ENCODE peak calls at places on chromosomes 7 and 10, in ten cellular contexts. One of them, this sample, is unnamed.

GRCh38 chr7:95736635-95737034 is 35.7 kb upstream of the DYNC1I1 start:
- DNase-seq in GM23338: no peak
- DNase-seq in AG20443: no peak
- DNase-seq in K562: no peak
- DNase-seq in Daoy: no peak
- DNase-seq in head of caudate nucleus: no peak
- DNase-seq in suprapubic skin: no peak
- DNase-seq in midbrain: no peak
- DNase-seq in NCI-H524 treated with DMSO at 0.1 percent for 48 hours: no peak
- DNase-seq in substantia nigra: no peak
- DNase-seq in this sample: no peak

GRCh38 chr10:100006241-100006886 is 3.4 kb downstream of the DNMBP start:
- DNase-seq in AG20443: peak
- DNase-seq in K562: peak
- DNase-seq in GM23338: no peak
- DNase-seq in midbrain: no peak
- DNase-seq in substantia nigra: no peak
- DNase-seq in Daoy: peak
- DNase-seq in NCI-H524 treated with DMSO at 0.1 percent for 48 hours: no peak
- DNase-seq in head of caudate nucleus: no peak
- DNase-seq in suprapubic skin: no peak
- DNase-seq in this sample: no peak

GRCh38 chr10:25388188-25388861 is 213.5 kb downstream of the GPR158 start:
- DNase-seq in AG20443: no peak
- DNase-seq in suprapubic skin: no peak
- DNase-seq in head of caudate nucleus: no peak
- DNase-seq in K562: no peak
- DNase-seq in midbrain: no peak
- DNase-seq in NCI-H524 treated with DMSO at 0.1 percent for 48 hours: no peak
- DNase-seq in substantia nigra: no peak
- DNase-seq in GM23338: no peak
- DNase-seq in Daoy: no peak
- DNase-seq in this sample: no peak

GRCh38 chr7:95412075-95412474 is 15.9 kb upstream of the PON3 start:
- DNase-seq in suprapubic skin: no peak
- DNase-seq in AG20443: no peak
- DNase-seq in head of caudate nucleus: no peak
- DNase-seq in NCI-H524 treated with DMSO at 0.1 percent for 48 hours: no peak
- DNase-seq in substantia nigra: no peak
- DNase-seq in midbrain: no peak
- DNase-seq in Daoy: no peak
- DNase-seq in GM23338: no peak
- DNase-seq in K562: no peak
- DNase-seq in this sample: no peak

GRCh38 chr7:112202819-112203218 is 3.4 kb downstream of the DOCK4 start:
- DNase-seq in NCI-H524 treated with DMSO at 0.1 percent for 48 hours: no peak
- DNase-seq in head of caudate nucleus: no peak
- DNase-seq in AG20443: no peak
- DNase-seq in suprapubic skin: no peak
- DNase-seq in substantia nigra: no peak
- DNase-seq in Daoy: peak
- DNase-seq in K562: peak
- DNase-seq in midbrain: no peak
- DNase-seq in GM23338: no peak
- DNase-seq in this sample: no peak

GRCh38 chr10:132839061-132839460 is 53.1 kb upstream of the NKX6-2 start:
- DNase-seq in Daoy: no peak
- DNase-seq in GM23338: no peak
- DNase-seq in substantia nigra: no peak
- DNase-seq in NCI-H524 treated with DMSO at 0.1 percent for 48 hours: no peak
- DNase-seq in AG20443: no peak
- DNase-seq in suprapubic skin: peak
- DNase-seq in K562: no peak
- DNase-seq in midbrain: no peak
- DNase-seq in head of caudate nucleus: no peak
- DNase-seq in this sample: no peak

GRCh38 chr10:57716884-57717283 is 550.8 kb downstream of the IPMK start:
- DNase-seq in GM23338: peak
- DNase-seq in Daoy: no peak
- DNase-seq in K562: no peak
- DNase-seq in AG20443: peak
- DNase-seq in suprapubic skin: no peak
- DNase-seq in substantia nigra: no peak
- DNase-seq in midbrain: peak
- DNase-seq in head of caudate nucleus: no peak
- DNase-seq in NCI-H524 treated with DMSO at 0.1 percent for 48 hours: no peak
- DNase-seq in this sample: no peak

GRCh38 chr10:113053881-113054280 is 103.8 kb downstream of the TCF7L2 start:
- DNase-seq in Daoy: peak
- DNase-seq in K562: no peak
- DNase-seq in AG20443: no peak
- DNase-seq in midbrain: no peak
- DNase-seq in NCI-H524 treated with DMSO at 0.1 percent for 48 hours: no peak
- DNase-seq in substantia nigra: no peak
- DNase-seq in GM23338: peak
- DNase-seq in suprapubic skin: no peak
- DNase-seq in head of caudate nucleus: no peak
- DNase-seq in this sample: no peak

GRCh38 chr7:106895246-106895864 is 30.3 kb downstream of the PIK3CG start:
- DNase-seq in GM23338: no peak
- DNase-seq in NCI-H524 treated with DMSO at 0.1 percent for 48 hours: no peak
- DNase-seq in K562: no peak
- DNase-seq in suprapubic skin: no peak
- DNase-seq in AG20443: no peak
- DNase-seq in midbrain: no peak
- DNase-seq in Daoy: no peak
- DNase-seq in substantia nigra: no peak
- DNase-seq in head of caudate nucleus: no peak
- DNase-seq in this sample: no peak

GRCh38 chr10:85682621-85683020 is 684.0 kb downstream of the GRID1 start:
- DNase-seq in NCI-H524 treated with DMSO at 0.1 percent for 48 hours: no peak
- DNase-seq in GM23338: no peak
- DNase-seq in head of caudate nucleus: no peak
- DNase-seq in K562: no peak
- DNase-seq in AG20443: no peak
- DNase-seq in substantia nigra: no peak
- DNase-seq in suprapubic skin: no peak
- DNase-seq in midbrain: no peak
- DNase-seq in Daoy: no peak
- DNase-seq in this sample: no peak

GRCh38 chr7:52507546-52507945 is 527.9 kb upstream of the POM121L12 start:
- DNase-seq in AG20443: no peak
- DNase-seq in suprapubic skin: no peak
- DNase-seq in head of caudate nucleus: no peak
- DNase-seq in substantia nigra: no peak
- DNase-seq in Daoy: no peak
- DNase-seq in K562: no peak
- DNase-seq in NCI-H524 treated with DMSO at 0.1 percent for 48 hours: no peak
- DNase-seq in GM23338: no peak
- DNase-seq in midbrain: no peak
- DNase-seq in this sample: no peak

GRCh38 chr10:110360857-110361474 is 56.2 kb upstream of the SMNDC1 start:
- DNase-seq in suprapubic skin: no peak
- DNase-seq in midbrain: no peak
- DNase-seq in head of caudate nucleus: no peak
- DNase-seq in NCI-H524 treated with DMSO at 0.1 percent for 48 hours: no peak
- DNase-seq in substantia nigra: no peak
- DNase-seq in GM23338: peak
- DNase-seq in AG20443: no peak
- DNase-seq in K562: no peak
- DNase-seq in Daoy: peak
- DNase-seq in this sample: no peak

GRCh38 chr10:58752665-58753064 is 240.0 kb downstream of the BICC1 start:
- DNase-seq in suprapubic skin: no peak
- DNase-seq in Daoy: no peak
- DNase-seq in midbrain: no peak
- DNase-seq in head of caudate nucleus: no peak
- DNase-seq in K562: no peak
- DNase-seq in GM23338: no peak
- DNase-seq in AG20443: no peak
- DNase-seq in substantia nigra: no peak
- DNase-seq in NCI-H524 treated with DMSO at 0.1 percent for 48 hours: no peak
- DNase-seq in this sample: no peak

GRCh38 chr10:19498348-19499290 is 317.6 kb upstream of the PLXDC2 start:
- DNase-seq in midbrain: no peak
- DNase-seq in GM23338: no peak
- DNase-seq in head of caudate nucleus: no peak
- DNase-seq in suprapubic skin: no peak
- DNase-seq in AG20443: no peak
- DNase-seq in substantia nigra: no peak
- DNase-seq in NCI-H524 treated with DMSO at 0.1 percent for 48 hours: no peak
- DNase-seq in Daoy: no peak
- DNase-seq in K562: no peak
- DNase-seq in this sample: no peak

GRCh38 chr7:23114854-23115253 is 9.3 kb downstream of the KLHL7 start:
- DNase-seq in K562: no peak
- DNase-seq in AG20443: peak
- DNase-seq in suprapubic skin: no peak
- DNase-seq in head of caudate nucleus: no peak
- DNase-seq in midbrain: no peak
- DNase-seq in Daoy: no peak
- DNase-seq in substantia nigra: no peak
- DNase-seq in NCI-H524 treated with DMSO at 0.1 percent for 48 hours: no peak
- DNase-seq in GM23338: no peak
- DNase-seq in this sample: no peak

GRCh38 chr7:37220664-37221063 is 228.0 kb downstream of the ELMO1 start:
- DNase-seq in Daoy: no peak
- DNase-seq in K562: no peak
- DNase-seq in head of caudate nucleus: no peak
- DNase-seq in midbrain: no peak
- DNase-seq in GM23338: no peak
- DNase-seq in substantia nigra: no peak
- DNase-seq in AG20443: no peak
- DNase-seq in NCI-H524 treated with DMSO at 0.1 percent for 48 hours: no peak
- DNase-seq in suprapubic skin: no peak
- DNase-seq in this sample: no peak

GRCh38 chr10:1255166-1255565 is 199.0 kb downstream of the WDR37 start:
- DNase-seq in substantia nigra: no peak
- DNase-seq in K562: no peak
- DNase-seq in head of caudate nucleus: peak
- DNase-seq in GM23338: no peak
- DNase-seq in Daoy: peak
- DNase-seq in NCI-H524 treated with DMSO at 0.1 percent for 48 hours: no peak
- DNase-seq in AG20443: no peak
- DNase-seq in midbrain: peak
- DNase-seq in suprapubic skin: no peak
- DNase-seq in this sample: no peak

GRCh38 chr7:121081327-121081936 is 92.9 kb downstream of the CPED1 start:
- DNase-seq in substantia nigra: no peak
- DNase-seq in suprapubic skin: no peak
- DNase-seq in NCI-H524 treated with DMSO at 0.1 percent for 48 hours: no peak
- DNase-seq in K562: peak
- DNase-seq in midbrain: peak
- DNase-seq in Daoy: peak
- DNase-seq in head of caudate nucleus: no peak
- DNase-seq in GM23338: peak
- DNase-seq in AG20443: peak
- DNase-seq in this sample: no peak

GRCh38 chr10:4141471-4141870 is 356.5 kb upstream of the KLF6 start:
- DNase-seq in Daoy: no peak
- DNase-seq in suprapubic skin: no peak
- DNase-seq in AG20443: peak
- DNase-seq in K562: no peak
- DNase-seq in substantia nigra: no peak
- DNase-seq in GM23338: peak
- DNase-seq in head of caudate nucleus: no peak
- DNase-seq in midbrain: no peak
- DNase-seq in NCI-H524 treated with DMSO at 0.1 percent for 48 hours: no peak
- DNase-seq in this sample: no peak

GRCh38 chr7:100584677-100585510 is 1.0 kb downstream of the LRCH4 start:
- DNase-seq in suprapubic skin: peak
- DNase-seq in GM23338: peak
- DNase-seq in K562: peak
- DNase-seq in substantia nigra: no peak
- DNase-seq in AG20443: peak
- DNase-seq in midbrain: no peak
- DNase-seq in head of caudate nucleus: no peak
- DNase-seq in Daoy: peak
- DNase-seq in NCI-H524 treated with DMSO at 0.1 percent for 48 hours: no peak
- DNase-seq in this sample: no peak

GRCh38 chr7:44325811-44326241 is 432 bp upstream of the CAMK2B start:
- DNase-seq in suprapubic skin: no peak
- DNase-seq in GM23338: peak
- DNase-seq in substantia nigra: no peak
- DNase-seq in head of caudate nucleus: no peak
- DNase-seq in Daoy: peak
- DNase-seq in NCI-H524 treated with DMSO at 0.1 percent for 48 hours: peak
- DNase-seq in midbrain: no peak
- DNase-seq in K562: no peak
- DNase-seq in AG20443: no peak
- DNase-seq in this sample: no peak

GRCh38 chr10:86368046-86368445 is 1.5 kb upstream of the GRID1 start:
- DNase-seq in Daoy: no peak
- DNase-seq in head of caudate nucleus: no peak
- DNase-seq in AG20443: no peak
- DNase-seq in K562: no peak
- DNase-seq in substantia nigra: no peak
- DNase-seq in suprapubic skin: peak
- DNase-seq in GM23338: no peak
- DNase-seq in midbrain: no peak
- DNase-seq in NCI-H524 treated with DMSO at 0.1 percent for 48 hours: no peak
- DNase-seq in this sample: no peak

GRCh38 chr7:130894146-130895005 is 160.4 kb upstream of the KLF14 start:
- DNase-seq in midbrain: no peak
- DNase-seq in Daoy: peak
- DNase-seq in substantia nigra: no peak
- DNase-seq in suprapubic skin: peak
- DNase-seq in AG20443: peak
- DNase-seq in head of caudate nucleus: peak
- DNase-seq in GM23338: no peak
- DNase-seq in NCI-H524 treated with DMSO at 0.1 percent for 48 hours: no peak
- DNase-seq in K562: peak
- DNase-seq in this sample: no peak

GRCh38 chr7:137953692-137954470 is 48.0 kb downstream of the CREB3L2 start:
- DNase-seq in AG20443: peak
- DNase-seq in substantia nigra: no peak
- DNase-seq in suprapubic skin: no peak
- DNase-seq in NCI-H524 treated with DMSO at 0.1 percent for 48 hours: peak
- DNase-seq in Daoy: peak
- DNase-seq in GM23338: peak
- DNase-seq in K562: no peak
- DNase-seq in midbrain: no peak
- DNase-seq in head of caudate nucleus: no peak
- DNase-seq in this sample: no peak

GRCh38 chr7:26777383-26777782 is 87.0 kb downstream of the SKAP2 start:
- DNase-seq in Daoy: no peak
- DNase-seq in AG20443: no peak
- DNase-seq in suprapubic skin: no peak
- DNase-seq in K562: no peak
- DNase-seq in NCI-H524 treated with DMSO at 0.1 percent for 48 hours: no peak
- DNase-seq in substantia nigra: no peak
- DNase-seq in head of caudate nucleus: no peak
- DNase-seq in GM23338: peak
- DNase-seq in midbrain: no peak
- DNase-seq in this sample: no peak

GRCh38 chr7:3300221-3300650 is 816 bp upstream of the SDK1 start:
- DNase-seq in NCI-H524 treated with DMSO at 0.1 percent for 48 hours: no peak
- DNase-seq in AG20443: no peak
- DNase-seq in GM23338: peak
- DNase-seq in head of caudate nucleus: no peak
- DNase-seq in suprapubic skin: peak
- DNase-seq in midbrain: no peak
- DNase-seq in K562: no peak
- DNase-seq in Daoy: peak
- DNase-seq in substantia nigra: no peak
- DNase-seq in this sample: no peak

GRCh38 chr7:30251708-30252329 is 32.6 kb upstream of the ZNRF2 start:
- DNase-seq in Daoy: no peak
- DNase-seq in AG20443: no peak
- DNase-seq in NCI-H524 treated with DMSO at 0.1 percent for 48 hours: no peak
- DNase-seq in suprapubic skin: no peak
- DNase-seq in head of caudate nucleus: no peak
- DNase-seq in midbrain: no peak
- DNase-seq in substantia nigra: no peak
- DNase-seq in K562: peak
- DNase-seq in GM23338: no peak
- DNase-seq in this sample: no peak

GRCh38 chr7:152672626-152673025 is 3.3 kb downstream of the XRCC2 start:
- DNase-seq in NCI-H524 treated with DMSO at 0.1 percent for 48 hours: no peak
- DNase-seq in GM23338: no peak
- DNase-seq in Daoy: no peak
- DNase-seq in suprapubic skin: no peak
- DNase-seq in K562: no peak
- DNase-seq in AG20443: no peak
- DNase-seq in substantia nigra: no peak
- DNase-seq in midbrain: no peak
- DNase-seq in head of caudate nucleus: no peak
- DNase-seq in this sample: no peak

This sample was measured in stimulated activated CD8-positive, alpha-beta memory T cell treated with anti-CD3 and anti-CD28 coated beads, Interleukin-7, amount 100 ng/mL, for 1 hour.